ENCODE peak calls at places on chromosomes 11 and 22, in nine cellular contexts. C, N, B, S, W, D, R, T and L are unnamed samples.

GRCh38 chr11:114556135-114556534 is 3.5 kb downstream of the NXPE1 start:
- DNase-seq in C (no peak), N (no peak), B (peak; percentile 3), S (no peak), W (no peak), D (no peak), R (no peak), T (no peak), L (no peak)

GRCh38 chr11:117703209-117703608 is 93.8 kb downstream of the DSCAML1 start:
- DNase-seq in C (no peak), N (no peak), B (peak; percentile 64), S (no peak), W (no peak), D (no peak), R (no peak), T (no peak), L (no peak)

GRCh38 chr22:38638216-38638615 is 18.0 kb downstream of the FAM227A start:
- DNase-seq in C (peak; percentile 22), N (no peak), B (no peak), S (no peak), W (no peak), D (no peak), R (no peak), T (no peak), L (no peak)

GRCh38 chr11:11841121-11841604 is 609 bp upstream of the USP47 start:
- DNase-seq in C (peak; percentile 49), N (peak; percentile 37), B (peak; percentile 44), S (no peak), W (peak; percentile 72), D (no peak), R (peak; percentile 40), T (peak; percentile 27), L (no peak)

GRCh38 chr11:65476632-65477270 is 22.1 kb upstream of the MALAT1 start:
- DNase-seq in C (no peak), N (peak; percentile 42), B (no peak), S (no peak), W (peak; percentile 53), D (no peak), R (no peak), T (no peak), L (no peak)

GRCh38 chr11:95108159-95108611 is 18.5 kb downstream of the ENDOD1 start:
- DNase-seq in C (no peak), N (peak; percentile 34), B (peak; percentile 5), S (no peak), W (no peak), D (no peak), R (peak; percentile 52), T (peak; percentile 23), L (no peak)

GRCh38 chr11:6548121-6548520 is 51.0 kb downstream of the DNHD1 start:
- DNase-seq in C (no peak), N (no peak), B (no peak), S (no peak), W (no peak), D (no peak), R (no peak), T (no peak), L (no peak)

GRCh38 chr22:37425800-37426531 is 1.3 kb downstream of the ELFN2 start:
- DNase-seq in C (no peak), N (no peak), B (peak; percentile 76), S (no peak), W (no peak), D (peak; percentile 70), R (no peak), T (no peak), L (no peak)

GRCh38 chr11:70466154-70466553 is 67.8 kb downstream of the CTTN start:
- DNase-seq in C (no peak), N (no peak), B (no peak), S (no peak), W (no peak), D (no peak), R (no peak), T (no peak), L (no peak)

GRCh38 chr11:19374189-19374588 is 133.4 kb upstream of the E2F8 start:
- DNase-seq in C (no peak), N (no peak), B (no peak), S (no peak), W (no peak), D (no peak), R (no peak), T (no peak), L (no peak)

GRCh38 chr11:133929401-133930052 is 27.2 kb downstream of the IGSF9B start:
- DNase-seq in C (no peak), N (no peak), B (no peak), S (no peak), W (no peak), D (no peak), R (no peak), T (no peak), L (no peak)
- H3K4me1 ChIP-seq in C (no peaks in the 10 kb centered on the region), N (peaks cover 9% of the 10 kb centered on the region), B (no peaks in the 10 kb centered on the region), S (peaks cover 3% of the 10 kb centered on the region), W (no peaks in the 10 kb centered on the region), D (no peaks in the 10 kb centered on the region), R (no peaks in the 10 kb centered on the region), T (no peaks in the 10 kb centered on the region), L (peaks cover 4% of the 10 kb centered on the region)

GRCh38 chr11:45844822-45845573 is 2.3 kb upstream of the CRY2 start:
- DNase-seq in C (no peak), N (no peak), B (no peak), S (no peak), W (no peak), D (no peak), R (no peak), T (no peak), L (no peak)

GRCh38 chr11:45846174-45846675 is 1.1 kb upstream of the CRY2 start:
- DNase-seq in C (no peak), N (no peak), B (no peak), S (no peak), W (no peak), D (no peak), R (no peak), T (no peak), L (no peak)

GRCh38 chr11:45848654-45849081 is 1.4 kb downstream of the CRY2 start:
- DNase-seq in C (no peak), N (peak; percentile 73), B (no peak), S (no peak), W (no peak), D (no peak), R (peak; percentile 42), T (no peak), L (no peak)

GRCh38 chr11:45847908-45848316 is 637 bp downstream of the CRY2 start:
- DNase-seq in C (peak; percentile 78), N (peak; percentile 67), B (peak; percentile 71), S (no peak), W (no peak), D (no peak), R (peak; percentile 46), T (peak; percentile 24), L (no peak)

DNA sequence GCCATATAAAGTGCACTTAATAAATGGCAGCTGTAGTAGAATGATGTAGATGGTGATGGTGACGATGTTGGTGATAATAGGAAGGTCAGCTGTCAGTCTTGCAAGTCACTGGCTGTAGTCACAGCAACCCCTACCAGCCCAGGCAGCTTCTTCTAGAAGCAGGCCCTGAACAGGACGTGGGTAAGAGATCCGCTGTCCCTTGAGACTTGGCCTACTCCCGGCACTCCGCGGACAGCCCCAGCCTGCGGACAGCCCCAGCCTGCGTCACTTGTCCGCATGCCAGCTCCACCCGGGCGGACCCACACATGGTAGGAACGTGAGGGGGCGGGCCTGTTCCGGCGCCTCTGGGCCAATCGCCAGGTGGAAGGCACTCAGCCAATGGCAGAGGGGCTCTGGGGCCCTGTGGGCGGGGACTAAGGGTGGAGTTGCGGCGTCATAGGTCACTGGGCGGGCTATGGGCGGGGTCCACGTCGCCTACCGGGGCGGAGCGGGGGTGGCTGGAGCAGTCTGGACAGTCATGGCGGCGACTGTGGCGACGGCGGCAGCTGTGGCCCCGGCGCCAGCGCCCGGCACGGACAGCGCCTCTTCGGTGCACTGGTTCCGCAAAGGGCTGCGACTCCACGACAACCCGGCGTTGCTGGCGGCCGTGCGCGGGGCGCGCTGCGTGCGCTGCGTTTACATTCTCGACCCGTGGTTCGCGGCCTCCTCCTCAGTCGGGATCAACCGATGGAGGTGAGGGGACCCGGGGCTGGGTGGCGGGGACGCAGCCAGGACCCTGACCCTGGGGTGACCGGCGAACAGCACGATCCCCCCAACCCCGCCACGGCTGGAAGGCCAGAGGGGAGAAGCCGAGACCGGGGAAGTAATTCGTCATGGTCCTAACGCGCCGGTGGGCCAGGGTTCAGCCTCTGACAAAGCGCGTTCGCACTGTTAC is at the start of gene CRY2:
- DNase-seq in C (peak; percentile 100), N (peak; percentile 99), B (peak; percentile 100), S (peak; percentile 86), W (peak; percentile 100), D (peak; percentile 100), R (peak; percentile 99), T (peak; percentile 99), L (peak; percentile 79)
- H3K4me3 ChIP-seq in C (peak within 1 kb of the TSS; percentile 65), N (peak within 1 kb of the TSS; percentile 94), B (peak within 1 kb of the TSS; percentile 86), S (peak within 1 kb of the TSS; percentile 78), W (peak within 1 kb of the TSS; percentile 63), D (peak within 1 kb of the TSS; percentile 90), R (peak within 1 kb of the TSS; percentile 78), T (peak within 1 kb of the TSS; percentile 89), L (peak within 1 kb of the TSS; percentile 78)

DNA sequence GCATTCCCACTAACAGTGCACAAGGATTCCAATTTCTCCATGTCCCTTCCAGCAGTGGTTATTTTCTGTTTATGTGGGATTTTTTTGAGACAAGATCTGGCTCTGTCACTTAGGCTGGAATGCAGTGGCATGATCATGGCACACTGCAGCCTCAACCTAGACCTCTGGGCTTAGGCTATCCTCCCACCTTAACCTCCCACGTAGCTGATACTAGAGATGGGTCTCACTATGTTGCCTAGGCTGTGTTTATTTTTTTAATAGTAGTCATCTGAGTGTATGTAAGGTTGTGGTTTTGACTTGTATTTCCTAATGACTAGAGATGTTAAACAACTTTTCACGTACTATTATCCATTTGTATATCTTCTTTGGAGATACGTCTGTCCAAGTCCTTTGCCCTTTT is 74.6 kb downstream of the KCNQ1OT1 start:
- DNase-seq in C (no peak), N (no peak), B (no peak), S (no peak), W (no peak), D (no peak), R (no peak), T (no peak), L (no peak)
- H3K4me1 ChIP-seq in C (no peaks in the 10 kb centered on the region), N (no peaks in the 10 kb centered on the region), B (no peaks in the 10 kb centered on the region), S (no peaks in the 10 kb centered on the region), W (no peaks in the 10 kb centered on the region), D (no peaks in the 10 kb centered on the region), R (no peaks in the 10 kb centered on the region), T (no peaks in the 10 kb centered on the region), L (no peaks in the 10 kb centered on the region)

GRCh38 chr11:1560011-1560579 is 12.0 kb downstream of the DUSP8 start:
- DNase-seq in C (no peak), N (no peak), B (no peak), S (no peak), W (peak; percentile 60), D (no peak), R (no peak), T (no peak), L (no peak)
- H3K4me3 ChIP-seq in C (no peak overlapping the region), N (no peak overlapping the region), B (no peak overlapping the region), S (no peak overlapping the region), W (no peak overlapping the region), D (no peak overlapping the region), R (no peak overlapping the region), T (no peak overlapping the region), L (no peak overlapping the region)

DNA sequence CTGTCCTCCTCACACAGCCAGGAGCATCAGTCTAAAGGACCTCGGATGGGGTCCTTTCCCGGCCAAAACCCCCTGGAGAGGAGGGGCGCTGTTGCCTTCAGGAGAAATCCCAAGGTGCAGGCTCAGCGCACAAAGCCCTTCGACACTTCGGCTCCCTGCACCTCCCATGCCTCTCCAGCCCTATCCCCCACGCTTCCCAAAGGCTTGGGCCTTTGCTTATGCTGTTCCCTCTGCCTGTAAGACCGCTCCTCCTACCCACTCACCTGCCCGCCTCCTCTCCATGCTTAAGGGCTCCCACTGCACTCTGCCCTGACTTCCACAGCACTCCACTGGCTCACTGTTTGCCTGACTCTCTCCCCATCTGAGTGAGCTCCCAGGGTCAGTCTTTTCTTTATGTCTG is 13.5 kb downstream of the SLC15A3 start:
- DNase-seq in C (no peak), N (no peak), B (no peak), S (no peak), W (no peak), D (no peak), R (no peak), T (no peak), L (no peak)
- H3K4me1 ChIP-seq in C (peaks cover 13% of the 10 kb centered on the region), N (peaks cover 16% of the 10 kb centered on the region), B (no peaks in the 10 kb centered on the region), S (no peaks in the 10 kb centered on the region), W (peaks cover 3% of the 10 kb centered on the region), D (no peaks in the 10 kb centered on the region), R (no peaks in the 10 kb centered on the region), T (no peaks in the 10 kb centered on the region), L (no peaks in the 10 kb centered on the region)